ENCODE peak calls at places on chromosomes 2 and 18, in four cellular contexts. One of them, this sample, is unnamed.

GRCh38 chr18:74493689-74494088 is 2.5 kb upstream of the CNDP2 start:
- DNase-seq in IMR-90: peak
- DNase-seq in K562: peak
- DNase-seq in GM12878: no peak
- DNase-seq in this sample: peak

GRCh38 chr2:217987391-217987790 is 15.4 kb downstream of the TNS1 start:
- DNase-seq in GM12878: no peak
- DNase-seq in K562: no peak
- DNase-seq in IMR-90: no peak
- DNase-seq in this sample: no peak

GRCh38 chr2:41934323-41935003 is 113.4 kb upstream of the PKDCC start:
- DNase-seq in IMR-90: peak
- DNase-seq in GM12878: no peak
- DNase-seq in K562: peak
- DNase-seq in this sample: peak

GRCh38 chr18:58178476-58178875 is 134.4 kb downstream of the NEDD4L start:
- DNase-seq in K562: no peak
- DNase-seq in IMR-90: peak
- DNase-seq in GM12878: no peak
- DNase-seq in this sample: no peak

GRCh38 chr18:32577561-32577960 is 106.9 kb upstream of the GAREM1 start:
- DNase-seq in IMR-90: no peak
- DNase-seq in GM12878: no peak
- DNase-seq in K562: no peak
- DNase-seq in this sample: no peak

GRCh38 chr2:192070099-192070498 is 124.6 kb downstream of the TMEFF2 start:
- DNase-seq in GM12878: no peak
- DNase-seq in IMR-90: peak
- DNase-seq in K562: no peak
- DNase-seq in this sample: no peak

GRCh38 chr2:127614731-127615130 is 31.2 kb upstream of the GPR17 start:
- DNase-seq in IMR-90: peak
- DNase-seq in GM12878: no peak
- DNase-seq in K562: no peak
- DNase-seq in this sample: no peak

GRCh38 chr2:84963692-84964405 is 7.1 kb upstream of the KCMF1 start:
- DNase-seq in GM12878: no peak
- DNase-seq in IMR-90: peak
- DNase-seq in K562: no peak
- DNase-seq in this sample: no peak

GRCh38 chr2:235357881-235358280 is 136.0 kb upstream of the AGAP1 start:
- DNase-seq in IMR-90: no peak
- DNase-seq in GM12878: no peak
- DNase-seq in K562: no peak
- DNase-seq in this sample: no peak

GRCh38 chr2:54386993-54387590 is 69.0 kb upstream of the SPTBN1 start:
- DNase-seq in GM12878: no peak
- DNase-seq in K562: no peak
- DNase-seq in IMR-90: peak
- DNase-seq in this sample: no peak

GRCh38 chr2:148999451-148999891 is 39.0 kb upstream of the LYPD6B start:
- DNase-seq in K562: no peak
- DNase-seq in IMR-90: no peak
- DNase-seq in GM12878: no peak
- DNase-seq in this sample: no peak

GRCh38 chr2:226575928-226576327 is 223.7 kb downstream of the IRS1 start:
- DNase-seq in K562: no peak
- DNase-seq in GM12878: no peak
- DNase-seq in IMR-90: peak
- DNase-seq in this sample: no peak

GRCh38 chr2:59892398-59892797 is 661.1 kb downstream of the BCL11A start:
- DNase-seq in K562: no peak
- DNase-seq in IMR-90: no peak
- DNase-seq in GM12878: no peak
- DNase-seq in this sample: no peak

GRCh38 chr2:237540823-237541222 is 25.6 kb upstream of the PRLH start:
- DNase-seq in IMR-90: peak
- DNase-seq in K562: peak
- DNase-seq in GM12878: no peak
- DNase-seq in this sample: no peak

GRCh38 chr18:45834303-45834702 is 8.8 kb downstream of the SIGLEC15 start:
- DNase-seq in IMR-90: no peak
- DNase-seq in GM12878: no peak
- DNase-seq in K562: no peak
- DNase-seq in this sample: no peak

GRCh38 chr18:79926715-79927596 is 24.5 kb downstream of the SLC66A2 start:
- DNase-seq in IMR-90: no peak
- DNase-seq in K562: no peak
- DNase-seq in GM12878: no peak
- DNase-seq in this sample: no peak

GRCh38 chr2:18922276-18922675 is 332.9 kb upstream of the NT5C1B start:
- DNase-seq in GM12878: no peak
- DNase-seq in IMR-90: peak
- DNase-seq in K562: no peak
- DNase-seq in this sample: no peak

DNA sequence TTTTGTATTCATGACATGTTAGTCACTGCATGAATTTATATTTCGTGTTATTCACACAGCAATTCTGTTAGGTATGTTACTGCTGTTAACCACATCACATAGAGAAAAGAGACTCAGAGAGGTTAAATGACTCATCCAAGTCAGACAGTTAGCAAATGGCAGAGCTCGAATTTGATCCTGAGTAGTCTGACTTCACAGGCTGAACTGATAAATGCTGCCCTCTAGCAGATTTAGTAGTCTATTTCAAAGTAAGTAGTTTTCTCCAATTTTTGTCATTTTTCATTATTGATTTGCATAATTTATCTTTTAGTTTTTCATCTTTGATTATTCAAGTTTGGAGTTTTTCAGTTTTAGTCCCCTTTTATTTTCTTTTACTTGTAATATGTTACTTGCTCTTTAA is 58.3 kb downstream of the WDR7 start:
- DNase-seq in K562: peak
- DNase-seq in IMR-90: peak
- DNase-seq in GM12878: peak
- DNase-seq in this sample: peak
- TF ChIP-seq ELK1 in K562: no peak
- TF ChIP-seq ELK1 in IMR-90: no peak
- TF ChIP-seq ELK1 in GM12878: no peak
- TF ChIP-seq ELK1 in this sample: no peak

GRCh38 chr2:74227646-74228045 is 29.2 kb downstream of the MTHFD2 start:
- DNase-seq in K562: peak
- DNase-seq in GM12878: no peak
- DNase-seq in IMR-90: no peak
- DNase-seq in this sample: no peak

GRCh38 chr2:74228772-74229171 is 30.4 kb downstream of the MTHFD2 start:
- DNase-seq in IMR-90: no peak
- DNase-seq in K562: no peak
- DNase-seq in GM12878: no peak
- DNase-seq in this sample: no peak

GRCh38 chr2:74226648-74227213 is 28.3 kb downstream of the MTHFD2 start:
- DNase-seq in K562: no peak
- DNase-seq in IMR-90: no peak
- DNase-seq in GM12878: no peak
- DNase-seq in this sample: no peak

GRCh38 chr2:74223941-74224770 is 25.7 kb downstream of the MTHFD2 start:
- DNase-seq in GM12878: no peak
- DNase-seq in K562: no peak
- DNase-seq in IMR-90: peak
- DNase-seq in this sample: no peak

GRCh38 chr2:74225698-74226459 is 27.5 kb downstream of the MTHFD2 start:
- DNase-seq in K562: peak
- DNase-seq in IMR-90: no peak
- DNase-seq in GM12878: no peak
- DNase-seq in this sample: no peak
- H3K27ac ChIP-seq in K562: no peak
- H3K27ac ChIP-seq in IMR-90: no peak
- H3K27ac ChIP-seq in GM12878: no peak
- H3K27ac ChIP-seq in this sample: no peak

GRCh38 chr2:29598978-29599377 is 322.4 kb downstream of the ALK start:
- DNase-seq in K562: no peak
- DNase-seq in GM12878: no peak
- DNase-seq in IMR-90: no peak
- DNase-seq in this sample: no peak
- TF ChIP-seq ELK1 in K562: no peak
- TF ChIP-seq ELK1 in GM12878: no peak
- TF ChIP-seq ELK1 in IMR-90: no peak
- TF ChIP-seq ELK1 in this sample: no peak

GRCh38 chr2:43043471-43043870 is 182.9 kb downstream of the ZFP36L2 start:
- DNase-seq in K562: no peak
- DNase-seq in GM12878: no peak
- DNase-seq in IMR-90: no peak
- DNase-seq in this sample: no peak
- H3K27ac ChIP-seq in K562: no peak
- H3K27ac ChIP-seq in GM12878: no peak
- H3K27ac ChIP-seq in IMR-90: peak
- H3K27ac ChIP-seq in this sample: peak

DNA sequence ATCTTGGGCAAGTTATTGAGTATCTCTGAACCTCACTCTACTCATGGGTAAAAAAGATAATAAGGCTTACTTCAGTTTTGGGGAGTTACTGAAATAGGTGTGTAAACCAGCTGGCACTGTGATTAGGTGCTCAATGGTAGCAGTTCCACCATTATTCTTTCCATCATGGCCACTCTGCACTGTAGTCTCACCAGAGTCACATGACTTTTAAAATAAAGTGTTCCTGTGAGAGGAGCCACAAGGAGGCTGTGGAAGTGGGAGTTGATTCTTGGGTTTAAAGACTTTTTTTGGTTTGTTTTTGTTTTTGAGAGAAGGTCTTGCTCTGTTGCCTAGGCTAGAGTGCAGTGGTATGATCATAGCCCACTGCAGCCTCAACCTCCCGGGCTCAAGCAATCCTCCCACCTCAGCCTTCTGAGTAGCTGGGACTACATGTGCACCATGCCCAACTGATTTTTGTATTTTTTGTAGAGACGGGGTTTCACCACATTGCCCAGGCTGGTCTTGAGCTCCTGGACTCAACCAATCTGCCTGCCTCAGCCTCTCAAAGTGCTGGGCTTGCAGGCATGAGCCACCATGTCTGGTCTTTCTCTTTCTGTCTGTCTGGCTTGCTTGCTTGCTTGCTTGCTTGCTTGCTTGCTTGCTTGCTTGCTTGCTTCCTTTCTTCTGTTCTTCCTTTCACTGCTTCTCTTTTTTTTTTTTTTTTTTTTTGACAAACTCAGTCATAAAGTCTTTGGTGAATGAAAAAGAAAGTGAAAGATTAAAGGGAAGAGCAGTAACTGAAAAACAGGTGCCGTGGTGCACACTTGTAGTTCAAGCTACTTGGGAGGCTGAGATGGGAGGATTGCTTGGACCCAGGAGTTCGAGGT is 21.2 kb upstream of the ACVR1 start:
- DNase-seq in K562: peak
- DNase-seq in GM12878: no peak
- DNase-seq in IMR-90: no peak
- DNase-seq in this sample: no peak
- TF ChIP-seq ELK1 in K562: no peak
- TF ChIP-seq ELK1 in GM12878: no peak
- TF ChIP-seq ELK1 in IMR-90: no peak
- TF ChIP-seq ELK1 in this sample: no peak

GRCh38 chr2:96931461-96931860 is 54.9 kb downstream of the FAM178B start:
- DNase-seq in GM12878: no peak
- DNase-seq in IMR-90: no peak
- DNase-seq in K562: no peak
- DNase-seq in this sample: no peak
- H3K27ac ChIP-seq in GM12878: no peak
- H3K27ac ChIP-seq in IMR-90: no peak
- H3K27ac ChIP-seq in K562: peak
- H3K27ac ChIP-seq in this sample: no peak

DNA sequence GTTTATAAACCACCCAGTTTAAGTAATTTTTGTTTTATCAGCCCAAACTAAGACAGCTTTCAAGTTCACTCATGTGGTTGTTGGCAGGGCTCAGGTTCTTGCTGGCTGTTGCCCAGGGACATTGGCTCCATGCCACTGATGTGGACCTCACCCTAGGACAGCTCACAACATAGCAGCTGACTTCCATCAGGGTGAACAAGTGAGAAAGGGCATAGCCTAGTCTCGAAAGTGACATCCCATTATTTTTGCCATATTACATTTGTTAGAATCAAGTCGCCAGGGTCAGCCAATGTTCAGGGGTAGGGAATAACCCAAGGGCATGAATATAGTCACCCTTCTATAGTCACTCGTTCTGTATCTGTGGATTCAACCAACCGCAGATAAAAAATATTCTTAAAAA is 10.7 kb upstream of the CWC22 start:
- DNase-seq in GM12878: no peak
- DNase-seq in K562: no peak
- DNase-seq in IMR-90: peak
- DNase-seq in this sample: no peak
- TF ChIP-seq ELK1 in GM12878: no peak
- TF ChIP-seq ELK1 in K562: no peak
- TF ChIP-seq ELK1 in IMR-90: no peak
- TF ChIP-seq ELK1 in this sample: no peak

GRCh38 chr2:120470717-120471060 is 124.8 kb downstream of the INHBB start:
- DNase-seq in IMR-90: no peak
- DNase-seq in K562: no peak
- DNase-seq in GM12878: no peak
- DNase-seq in this sample: no peak
- H3K27ac ChIP-seq in IMR-90: peak
- H3K27ac ChIP-seq in K562: no peak
- H3K27ac ChIP-seq in GM12878: no peak
- H3K27ac ChIP-seq in this sample: peak

DNA sequence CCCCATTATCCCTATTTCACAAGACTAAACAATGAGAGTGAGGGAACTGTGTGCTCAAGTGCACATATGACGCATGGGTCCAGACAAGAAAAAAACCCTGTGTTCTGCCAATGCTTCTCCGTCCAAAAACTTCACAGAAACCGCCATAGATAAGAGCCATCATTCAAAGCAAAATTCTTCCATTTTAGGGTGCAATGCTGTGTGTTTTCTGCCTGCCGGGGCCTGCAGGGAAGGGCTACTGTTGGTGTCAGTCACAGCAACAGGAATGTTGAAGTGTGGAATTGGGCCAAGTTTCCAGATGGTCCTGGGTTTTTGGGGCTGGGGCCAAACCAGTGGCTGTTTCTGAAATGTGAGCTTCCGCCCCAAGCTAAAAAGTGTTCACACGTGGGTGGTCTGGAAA is 637 bp upstream of the MC2R start:
- DNase-seq in K562: no peak
- DNase-seq in GM12878: no peak
- DNase-seq in IMR-90: no peak
- DNase-seq in this sample: no peak
- TF ChIP-seq ELK1 in K562: no peak
- TF ChIP-seq ELK1 in GM12878: no peak
- TF ChIP-seq ELK1 in IMR-90: no peak
- TF ChIP-seq ELK1 in this sample: no peak

This sample was measured in A549.